ENCODE peak calls at places on chromosomes 1 and 21, in five cellular contexts. U is cardiac muscle cell, X is endodermal cell, J is right atrium auricular region, B is GM23248. W is an unnamed sample. For H3K9me3 and H3K36me3, the result is how much of the 10 kb centered on the place peaks cover.

GRCh38 chr1:91796390-91796654 is 89.6 kb downstream of the TGFBR3 start:
- DNase-seq in U (no peak), X (no peak), J (no peak), B (no peak), W (no peak)

GRCh38 chr1:59020151-59020997 is 236.5 kb upstream of the JUN start:
- DNase-seq in U (peak), X (no peak), J (no peak), B (peak), W (peak)

GRCh38 chr1:67830226-67830625 is 3.0 kb downstream of the GNG12 start:
- DNase-seq in U (peak), X (no peak), J (no peak), B (peak), W (no peak)

GRCh38 chr1:9129391-9130041 is 614 bp upstream of the GPR157 start:
- DNase-seq in U (peak), X (peak), J (no peak), B (peak), W (peak)

GRCh38 chr21:26909972-26910371 is 56.9 kb downstream of the ADAMTS5 start:
- DNase-seq in U (peak), X (peak), J (no peak), B (peak), W (no peak)

GRCh38 chr1:171661076-171661650 is 8.7 kb upstream of the MYOC start:
- DNase-seq in U (no peak), X (no peak), J (no peak), B (no peak), W (no peak)

GRCh38 chr1:231019711-231020110 is 20.3 kb downstream of the FAM89A start:
- DNase-seq in U (no peak), X (peak), J (no peak), B (no peak), W (no peak)

GRCh38 chr1:240151126-240151735 is 59.5 kb downstream of the FMN2 start:
- DNase-seq in U (no peak), X (no peak), J (no peak), B (peak), W (no peak)

GRCh38 chr1:229270547-229271447 is at the start of gene RAB4A:
- DNase-seq in U (peak), X (peak), J (peak), B (peak), W (peak)

GRCh38 chr1:245677446-245678240 is 522.9 kb downstream of the KIF26B start:
- DNase-seq in U (no peak), X (peak), J (no peak), B (peak), W (no peak)

GRCh38 chr1:20483833-20484525 is 2.0 kb downstream of the CAMK2N1 start:
- DNase-seq in U (peak), X (peak), J (no peak), B (peak), W (no peak)

GRCh38 chr1:193707271-193708015 is 521.0 kb upstream of the B3GALT2 start:
- DNase-seq in U (peak), X (no peak), J (no peak), B (peak), W (peak)

GRCh38 chr1:216420263-216420662 is 3.0 kb downstream of the USH2A start:
- DNase-seq in U (no peak), X (no peak), J (no peak), B (no peak), W (no peak)

GRCh38 chr1:78229344-78229743 is 183.6 kb downstream of the GIPC2 start:
- DNase-seq in U (peak), X (no peak), J (no peak), B (peak), W (peak)

GRCh38 chr1:85274969-85275453 is 1.4 kb downstream of the BCL10 start:
- DNase-seq in U (peak), X (no peak), J (no peak), B (peak), W (no peak)
- H3K4me3 ChIP-seq in U (peak), X (peak), J (peak), B (peak), W (peak)

GRCh38 chr1:4397196-4397595 is 257.2 kb upstream of the AJAP1 start:
- DNase-seq in U (no peak), X (peak), J (no peak), B (no peak), W (no peak)
- H3K9me3 ChIP-seq in U (under half), X (under half), J (under half), B (under half), W (under half)

GRCh38 chr21:44795342-44795741 is 6.3 kb downstream of the UBE2G2 start:
- DNase-seq in U (no peak), X (peak), J (no peak), B (no peak), W (no peak)
- H3K36me3 ChIP-seq in U (under half), X (half or more), J (under half), B (under half), W (half or more)

GRCh38 chr1:200744143-200744542 is 5.5 kb downstream of the CAMSAP2 start:
- DNase-seq in U (no peak), X (no peak), J (no peak), B (no peak), W (no peak)

GRCh38 chr1:200740291-200741212 is 1.9 kb downstream of the CAMSAP2 start:
- DNase-seq in U (peak), X (no peak), J (no peak), B (peak), W (no peak)

GRCh38 chr1:200738733-200739498 is at the start of gene CAMSAP2:
- DNase-seq in U (peak), X (peak), J (peak), B (peak), W (peak)

GRCh38 chr1:200739499-200740290 is 1.0 kb downstream of the CAMSAP2 start:
- DNase-seq in U (peak), X (no peak), J (peak), B (peak), W (peak)

GRCh38 chr1:200741808-200742207 is 3.1 kb downstream of the CAMSAP2 start:
- DNase-seq in U (no peak), X (no peak), J (no peak), B (peak), W (no peak)
- H3K4me3 ChIP-seq in U (peak), X (peak), J (no peak), B (peak), W (peak)

GRCh38 chr1:246971322-246971721 is 36.5 kb downstream of the ZNF695 start:
- DNase-seq in U (peak), X (peak), J (no peak), B (peak), W (no peak)

GRCh38 chr1:246961939-246962373 is 30.2 kb upstream of the AHCTF1 start:
- DNase-seq in U (peak), X (no peak), J (peak), B (peak), W (no peak)

GRCh38 chr1:246971969-246972368 is 35.9 kb downstream of the ZNF695 start:
- DNase-seq in U (no peak), X (peak), J (no peak), B (no peak), W (no peak)

GRCh38 chr1:246969621-246970020 is 37.9 kb upstream of the AHCTF1 start:
- DNase-seq in U (no peak), X (no peak), J (no peak), B (no peak), W (no peak)

GRCh38 chr1:246966502-246966901 is 34.8 kb upstream of the AHCTF1 start:
- DNase-seq in U (no peak), X (no peak), J (no peak), B (no peak), W (no peak)
- H3K9me3 ChIP-seq in U (under half), X (under half), J (under half), B (under half), W (under half)

GRCh38 chr1:45594412-45594811 is 10.6 kb downstream of the NASP start:
- DNase-seq in U (no peak), X (no peak), J (no peak), B (no peak), W (no peak)
- H3K36me3 ChIP-seq in U (under half), X (half or more), J (under half), B (under half), W (half or more)

GRCh38 chr1:56925193-56925592 is 40.6 kb downstream of the C8B start:
- DNase-seq in U (no peak), X (no peak), J (no peak), B (no peak), W (no peak)
- H3K4me3 ChIP-seq in U (no peak), X (no peak), J (no peak), B (no peak), W (no peak)

GRCh38 chr1:2999571-2999970 is 21.7 kb upstream of the ACTRT2 start:
- DNase-seq in U (no peak), X (no peak), J (no peak), B (no peak), W (no peak)

GRCh38 chr1:3002349-3003038 is 18.8 kb upstream of the ACTRT2 start:
- DNase-seq in U (no peak), X (no peak), J (no peak), B (no peak), W (no peak)

GRCh38 chr1:3001471-3002348 is 19.6 kb upstream of the ACTRT2 start:
- DNase-seq in U (no peak), X (no peak), J (no peak), B (no peak), W (no peak)

GRCh38 chr1:3000214-3000613 is 21.1 kb upstream of the ACTRT2 start:
- DNase-seq in U (no peak), X (no peak), J (no peak), B (no peak), W (no peak)

GRCh38 chr1:3000671-3001470 is 20.4 kb upstream of the ACTRT2 start:
- DNase-seq in U (no peak), X (no peak), J (no peak), B (no peak), W (peak)
- H3K9me3 ChIP-seq in U (under half), X (under half), J (under half), B (under half), W (under half)

GRCh38 chr21:31698461-31698860 is 33.5 kb downstream of the SCAF4 start:
- DNase-seq in U (no peak), X (no peak), J (no peak), B (no peak), W (no peak)
- H3K36me3 ChIP-seq in U (half or more), X (half or more), J (half or more), B (half or more), W (half or more)

GRCh38 chr1:17890056-17890814 is 135.1 kb downstream of the ACTL8 start:
- DNase-seq in U (no peak), X (peak), J (no peak), B (no peak), W (no peak)
- H3K4me3 ChIP-seq in U (no peak), X (no peak), J (no peak), B (no peak), W (no peak)